ENCODE peak calls at places on chromosomes 16 and 17, in six cellular contexts. K is A549, O is IMR-90, U is ascending aorta, T is fibroblast of mammary gland, S is heart right ventricle. E is an unnamed sample.

GRCh38 chr17:77287432-77288068 is 146.8 kb downstream of the SEC14L1 start:
- DNase-seq in K (peak), O (peak), U (no peak), T (peak), S (peak), E (peak)

GRCh38 chr17:78672880-78673371 is 95.7 kb upstream of the DNAH17 start:
- DNase-seq in K (no peak), O (no peak), U (no peak), T (no peak), S (no peak), E (no peak)

GRCh38 chr16:50025544-50025931 is 513 bp downstream of the CNEP1R1 start:
- DNase-seq in K (peak), O (no peak), U (no peak), T (no peak), S (no peak), E (peak)

GRCh38 chr16:68539704-68540370 is 746 bp downstream of the ZFP90 start:
- DNase-seq in K (no peak), O (no peak), U (no peak), T (peak), S (no peak), E (peak)

GRCh38 chr17:38619937-38620550 is 14.3 kb upstream of the SRCIN1 start:
- DNase-seq in K (no peak), O (no peak), U (peak), T (no peak), S (no peak), E (no peak)

GRCh38 chr17:80486692-80487091 is 10.3 kb upstream of the NPTX1 start:
- DNase-seq in K (no peak), O (no peak), U (no peak), T (no peak), S (no peak), E (no peak)

GRCh38 chr17:17041018-17041521 is 1.2 kb upstream of the MPRIP start:
- DNase-seq in K (no peak), O (peak), U (no peak), T (peak), S (peak), E (peak)

GRCh38 chr16:72847187-72848044 is 200.5 kb downstream of the ZFHX3 start:
- DNase-seq in K (peak), O (peak), U (peak), T (peak), S (peak), E (peak)

GRCh38 chr17:80364091-80364691 is 50.8 kb upstream of the ENDOV start:
- DNase-seq in K (peak), O (no peak), U (no peak), T (peak), S (no peak), E (no peak)

GRCh38 chr17:82338858-82339633 is 5.5 kb upstream of the SECTM1 start:
- DNase-seq in K (peak), O (peak), U (no peak), T (peak), S (no peak), E (peak)

GRCh38 chr17:81329279-81329926 is 34.3 kb upstream of the SLC38A10 start:
- DNase-seq in K (peak), O (peak), U (peak), T (peak), S (peak), E (peak)

GRCh38 chr17:33680479-33680878 is 387.4 kb upstream of the ASIC2 start:
- DNase-seq in K (no peak), O (no peak), U (no peak), T (no peak), S (peak), E (no peak)

GRCh38 chr16:1532771-1533170 is 695 bp upstream of the TMEM204 start:
- DNase-seq in K (no peak), O (no peak), U (no peak), T (no peak), S (no peak), E (no peak)
- H3K4me3 ChIP-seq in K (no peak), O (no peak), U (peak), T (no peak), S (peak), E (peak)

GRCh38 chr17:49842846-49843245 is 5.0 kb downstream of the TAC4 start:
- DNase-seq in K (no peak), O (peak), U (no peak), T (no peak), S (no peak), E (no peak)

GRCh38 chr17:49841548-49841947 is 6.3 kb downstream of the TAC4 start:
- DNase-seq in K (no peak), O (no peak), U (no peak), T (no peak), S (no peak), E (no peak)

GRCh38 chr17:49846938-49847712 is 744 bp downstream of the TAC4 start:
- DNase-seq in K (no peak), O (no peak), U (no peak), T (no peak), S (no peak), E (no peak)

GRCh38 chr17:49845210-49845782 is 2.6 kb downstream of the TAC4 start:
- DNase-seq in K (no peak), O (no peak), U (peak), T (no peak), S (peak), E (no peak)

DNA sequence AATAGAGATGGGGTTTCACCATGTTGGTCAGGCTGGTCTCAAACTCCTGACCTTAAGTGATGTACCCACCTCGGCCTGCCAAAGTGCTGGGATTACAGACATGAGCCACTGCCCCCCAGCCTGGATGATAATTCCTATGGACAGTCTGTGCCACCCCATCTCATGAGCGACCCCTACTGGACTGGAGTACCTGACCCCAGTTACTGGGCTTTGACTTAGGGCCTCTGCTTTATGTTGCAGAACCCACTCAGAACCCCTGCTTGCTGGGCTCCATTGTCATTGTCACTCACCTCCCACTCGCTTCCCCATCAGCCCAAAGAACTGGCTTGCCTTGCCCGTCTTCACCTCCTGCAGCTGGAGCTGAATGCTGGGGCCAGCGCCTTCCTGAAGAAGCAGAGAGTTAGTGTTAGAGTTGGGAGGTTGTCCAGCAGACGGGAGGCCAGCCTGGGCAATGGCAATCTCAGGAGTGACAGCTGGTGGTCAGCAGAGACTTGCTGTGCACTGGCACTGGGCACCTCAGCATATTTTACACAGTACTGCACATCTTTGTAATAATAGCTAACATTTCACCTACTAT is 4.0 kb downstream of the TAC4 start:
- DNase-seq in K (peak), O (no peak), U (no peak), T (peak), S (no peak), E (no peak)
- TF ChIP-seq CTCF in K (peak), O (peak), U (no peak), T (peak), S (peak), E (peak)

DNA sequence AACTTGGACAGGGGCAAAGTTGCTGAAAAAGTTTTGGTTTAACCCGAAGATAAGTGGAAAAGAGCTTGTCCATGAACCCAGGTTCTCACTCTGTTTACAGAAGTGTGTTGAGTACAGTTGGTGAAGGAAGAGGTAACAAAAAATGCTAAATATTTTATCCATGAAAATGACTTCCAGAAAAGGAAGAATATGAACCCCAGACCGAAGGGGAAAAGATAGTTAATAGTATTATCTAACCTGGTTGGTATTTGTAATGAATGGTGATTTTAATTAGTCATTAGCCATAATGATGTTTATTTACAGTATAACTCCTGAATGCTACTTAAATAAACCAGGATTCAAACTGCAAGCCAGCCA is 574 bp upstream of the TMEM106A start:
- DNase-seq in K (no peak), O (no peak), U (no peak), T (no peak), S (no peak), E (no peak)
- H3K4me3 ChIP-seq in K (peak), O (peak), U (peak), T (peak), S (peak), E (peak)

GRCh38 chr17:21288581-21289017 is 4.1 kb downstream of the MAP2K3 start:
- DNase-seq in K (no peak), O (no peak), U (peak), T (no peak), S (no peak), E (no peak)
- TF ChIP-seq CTCF in K (no peak), O (no peak), U (no peak), T (no peak), S (peak), E (no peak)

GRCh38 chr16:53099318-53100130 is 44.7 kb downstream of the CHD9 start:
- DNase-seq in K (peak), O (peak), U (peak), T (peak), S (peak), E (peak)

GRCh38 chr16:53097190-53097589 is 42.4 kb downstream of the CHD9 start:
- DNase-seq in K (no peak), O (no peak), U (no peak), T (no peak), S (no peak), E (no peak)

GRCh38 chr16:53100889-53101288 is 46.1 kb downstream of the CHD9 start:
- DNase-seq in K (no peak), O (no peak), U (no peak), T (no peak), S (no peak), E (no peak)

GRCh38 chr16:53098526-53099317 is 43.9 kb downstream of the CHD9 start:
- DNase-seq in K (peak), O (peak), U (peak), T (peak), S (peak), E (peak)

DNA sequence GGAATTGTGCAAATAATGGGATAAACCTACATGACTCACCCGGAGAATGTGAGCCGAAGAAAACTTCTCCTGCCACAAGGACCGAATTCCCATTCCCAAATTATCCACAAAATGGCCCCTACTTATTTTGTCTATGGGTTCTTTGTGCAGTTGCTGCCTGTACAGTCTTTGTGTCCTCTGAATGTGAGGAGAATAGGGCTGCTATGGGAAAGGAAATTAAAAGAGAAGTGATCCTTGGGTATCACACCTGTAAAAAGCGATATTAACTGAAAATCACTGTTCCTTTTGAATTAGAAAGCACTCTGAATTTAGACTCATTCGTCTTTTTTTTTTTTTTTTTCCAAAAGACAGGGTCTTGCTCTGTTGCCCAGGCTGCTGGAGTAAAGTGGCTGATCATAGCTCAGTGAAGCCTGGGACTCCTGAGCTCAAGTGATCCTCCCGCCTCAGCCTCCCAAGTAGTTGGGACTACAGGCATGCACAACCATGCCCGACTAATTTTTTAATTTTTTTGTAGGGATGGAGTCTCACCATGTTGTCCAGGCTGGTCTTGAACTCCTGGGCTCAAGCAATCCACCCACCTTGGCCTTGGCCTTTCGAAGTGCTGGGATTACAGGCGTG is 45.4 kb downstream of the CHD9 start:
- DNase-seq in K (no peak), O (no peak), U (no peak), T (no peak), S (no peak), E (no peak)
- H3K4me3 ChIP-seq in K (peak), O (peak), U (peak), T (peak), S (peak), E (peak)

DNA sequence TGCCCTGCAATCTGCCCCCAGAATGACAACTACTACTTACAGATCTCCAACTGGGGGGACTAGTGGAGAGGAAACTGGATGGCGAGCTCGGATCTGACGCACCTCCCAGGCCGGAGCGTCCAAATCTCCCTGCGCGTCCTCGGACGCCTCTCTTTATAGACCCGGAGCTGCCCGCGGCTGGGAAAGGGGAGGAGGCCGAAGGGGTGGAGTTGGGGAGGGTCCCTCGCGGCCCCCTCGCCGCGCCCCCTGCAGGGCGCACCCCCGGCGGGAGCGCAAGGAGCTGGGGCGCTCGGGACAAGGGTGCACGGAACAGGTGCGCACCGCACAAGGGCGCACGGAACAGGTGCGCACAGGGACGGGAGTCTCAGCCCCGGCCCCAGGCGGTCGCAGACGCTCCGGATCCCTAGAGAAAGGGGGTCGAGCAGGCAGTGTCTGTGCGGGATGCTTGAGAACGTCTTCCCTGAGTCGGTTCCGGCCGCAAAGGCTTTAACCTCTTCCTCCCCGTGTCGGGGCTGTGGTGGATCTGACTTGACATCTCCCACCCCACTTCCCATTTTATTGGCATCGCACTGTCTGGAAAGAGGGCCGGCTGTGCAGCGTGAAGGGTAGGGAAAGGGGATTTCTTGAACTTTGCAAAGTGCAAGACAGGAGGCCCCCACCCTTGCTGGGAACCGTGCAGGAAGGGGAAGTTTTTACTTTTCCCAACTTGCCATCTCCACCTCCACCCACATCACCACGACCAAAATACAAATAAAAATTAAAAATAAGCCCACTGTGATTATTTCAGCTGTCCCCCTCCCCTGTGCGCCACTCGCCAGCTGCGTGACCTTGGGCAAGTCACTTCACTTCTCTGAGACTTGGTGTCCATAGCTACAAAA is at the start of gene MYH11:
- DNase-seq in K (no peak), O (no peak), U (peak), T (no peak), S (no peak), E (no peak)
- TF ChIP-seq CTCF in K (no peak), O (no peak), U (no peak), T (no peak), S (no peak), E (no peak)

GRCh38 chr17:71029246-71029645 is 859.9 kb downstream of the KCNJ2 start:
- DNase-seq in K (no peak), O (no peak), U (no peak), T (no peak), S (no peak), E (no peak)

GRCh38 chr17:71035226-71035625 is 865.9 kb downstream of the KCNJ2 start:
- DNase-seq in K (no peak), O (no peak), U (no peak), T (no peak), S (no peak), E (no peak)

GRCh38 chr17:71033336-71033735 is 864.0 kb downstream of the KCNJ2 start:
- DNase-seq in K (no peak), O (no peak), U (no peak), T (no peak), S (no peak), E (no peak)

GRCh38 chr17:71032746-71033273 is 863.5 kb downstream of the KCNJ2 start:
- DNase-seq in K (no peak), O (no peak), U (no peak), T (no peak), S (no peak), E (no peak)
- H3K4me3 ChIP-seq in K (no peak), O (no peak), U (no peak), T (no peak), S (no peak), E (no peak)

E was measured in AG10803.